ENCODE peak calls at places on chromosomes 5 and 9, in five cellular contexts. One of them, this sample, is unnamed.

GRCh38 chr9:33129886-33130284 is 37.3 kb downstream of the B4GALT1 start:
- DNase-seq in IMR-90: no peak
- DNase-seq in tibial artery: no peak
- DNase-seq in right cardiac atrium: no peak
- DNase-seq in sciatic nerve: no peak
- DNase-seq in this sample: no peak

GRCh38 chr9:128104171-128104618 is 23.3 kb downstream of the PTGES2 start:
- DNase-seq in right cardiac atrium: no peak
- DNase-seq in IMR-90: no peak
- DNase-seq in sciatic nerve: peak; percentile 47
- DNase-seq in tibial artery: no peak
- DNase-seq in this sample: no peak

GRCh38 chr9:91700475-91700874 is 249.6 kb downstream of the ROR2 start:
- DNase-seq in right cardiac atrium: no peak
- DNase-seq in IMR-90: no peak
- DNase-seq in sciatic nerve: no peak
- DNase-seq in tibial artery: no peak
- DNase-seq in this sample: no peak

GRCh38 chr9:127568971-127569818 is 42.9 kb upstream of the STXBP1 start:
- DNase-seq in tibial artery: peak; percentile 93
- DNase-seq in right cardiac atrium: peak; percentile 80
- DNase-seq in IMR-90: peak; percentile 72
- DNase-seq in sciatic nerve: peak; percentile 90
- DNase-seq in this sample: peak; percentile 87

GRCh38 chr5:26192496-26192895 is 845.9 kb downstream of the CDH9 start:
- DNase-seq in IMR-90: no peak
- DNase-seq in right cardiac atrium: no peak
- DNase-seq in sciatic nerve: no peak
- DNase-seq in tibial artery: no peak
- DNase-seq in this sample: no peak

GRCh38 chr5:174625591-174626365 is 98.6 kb upstream of the MSX2 start:
- DNase-seq in tibial artery: no peak
- DNase-seq in right cardiac atrium: peak; percentile 41
- DNase-seq in IMR-90: peak; percentile 7
- DNase-seq in sciatic nerve: no peak
- DNase-seq in this sample: no peak

GRCh38 chr5:141807732-141808131 is 70.5 kb downstream of the PCDH1 start:
- DNase-seq in IMR-90: no peak
- DNase-seq in right cardiac atrium: no peak
- DNase-seq in sciatic nerve: no peak
- DNase-seq in tibial artery: no peak
- DNase-seq in this sample: no peak

GRCh38 chr9:4375424-4376195 is 75.7 kb upstream of the GLIS3 start:
- DNase-seq in right cardiac atrium: no peak
- DNase-seq in sciatic nerve: no peak
- DNase-seq in IMR-90: peak; percentile 82
- DNase-seq in tibial artery: no peak
- DNase-seq in this sample: no peak

GRCh38 chr5:180291234-180291940 is 496 bp downstream of the MAPK9 start:
- DNase-seq in right cardiac atrium: peak; percentile 34
- DNase-seq in sciatic nerve: no peak
- DNase-seq in IMR-90: no peak
- DNase-seq in tibial artery: no peak
- DNase-seq in this sample: peak; percentile 65

GRCh38 chr5:170312666-170313065 is 15.1 kb upstream of the LCP2 start:
- DNase-seq in right cardiac atrium: no peak
- DNase-seq in sciatic nerve: no peak
- DNase-seq in IMR-90: peak; percentile 3
- DNase-seq in tibial artery: no peak
- DNase-seq in this sample: no peak